ENCODE peak calls at places on chromosome 6, in eight cellular contexts. D is body of pancreas, U is lung, C is right atrium auricular region, G is tibial nerve, S is epithelial cell of esophagus, V is stomach, P is BJ. Z is an unnamed sample.

GRCh38 chr6:47727391-47727790 is 29.0 kb downstream of the ADGRF4 start:
- DNase-seq in G (no peak), C (no peak), D (no peak), S (no peak), P (no peak), V (no peak), U (no peak), Z (no peak)

GRCh38 chr6:75620387-75621304 is 19.0 kb downstream of the SENP6 start:
- DNase-seq in U (no peak), V (no peak), C (no peak), G (no peak), P (no peak), D (no peak), S (no peak), Z (no peak)

GRCh38 chr6:165417298-165417865 is 108.0 kb upstream of the C6orf118 start:
- DNase-seq in C (no peak), U (no peak), D (no peak), G (no peak), V (no peak), S (no peak), P (no peak), Z (no peak)

GRCh38 chr6:128899651-128900050 is 16.7 kb downstream of the LAMA2 start:
- DNase-seq in D (no peak), P (no peak), S (no peak), G (no peak), V (no peak), U (no peak), C (no peak), Z (peak; percentile 19)

GRCh38 chr6:12258591-12258990 is 31.6 kb upstream of the EDN1 start:
- DNase-seq in C (no peak), S (no peak), V (no peak), U (no peak), D (no peak), P (no peak), G (no peak), Z (no peak)

GRCh38 chr6:90478278-90478677 is 108.6 kb downstream of the MAP3K7 start:
- DNase-seq in U (no peak), V (no peak), P (no peak), C (no peak), S (no peak), G (no peak), D (no peak), Z (no peak)

GRCh38 chr6:80338201-80338836 is 231.8 kb downstream of the BCKDHB start:
- DNase-seq in V (peak; percentile 47), U (peak; percentile 38), P (no peak), G (peak; percentile 29), D (peak; percentile 77), C (no peak), S (peak; percentile 70), Z (no peak)

GRCh38 chr6:169254456-169255316 is 1.0 kb upstream of the THBS2 start:
- DNase-seq in G (no peak), S (no peak), C (no peak), V (no peak), U (no peak), D (no peak), P (no peak), Z (no peak)

GRCh38 chr6:86683132-86683908 is 254.0 kb upstream of the HTR1E start:
- DNase-seq in P (no peak), D (no peak), V (no peak), S (no peak), U (no peak), G (no peak), C (no peak), Z (no peak)

GRCh38 chr6:135640449-135641111 is 143.0 kb upstream of the AHI1 start:
- DNase-seq in G (no peak), V (no peak), P (no peak), D (no peak), U (no peak), S (no peak), C (no peak), Z (no peak)

GRCh38 chr6:73538116-73538779 is 17.4 kb upstream of the EEF1A1 start:
- DNase-seq in C (no peak), G (no peak), S (no peak), U (no peak), P (no peak), V (no peak), D (no peak), Z (no peak)

DNA sequence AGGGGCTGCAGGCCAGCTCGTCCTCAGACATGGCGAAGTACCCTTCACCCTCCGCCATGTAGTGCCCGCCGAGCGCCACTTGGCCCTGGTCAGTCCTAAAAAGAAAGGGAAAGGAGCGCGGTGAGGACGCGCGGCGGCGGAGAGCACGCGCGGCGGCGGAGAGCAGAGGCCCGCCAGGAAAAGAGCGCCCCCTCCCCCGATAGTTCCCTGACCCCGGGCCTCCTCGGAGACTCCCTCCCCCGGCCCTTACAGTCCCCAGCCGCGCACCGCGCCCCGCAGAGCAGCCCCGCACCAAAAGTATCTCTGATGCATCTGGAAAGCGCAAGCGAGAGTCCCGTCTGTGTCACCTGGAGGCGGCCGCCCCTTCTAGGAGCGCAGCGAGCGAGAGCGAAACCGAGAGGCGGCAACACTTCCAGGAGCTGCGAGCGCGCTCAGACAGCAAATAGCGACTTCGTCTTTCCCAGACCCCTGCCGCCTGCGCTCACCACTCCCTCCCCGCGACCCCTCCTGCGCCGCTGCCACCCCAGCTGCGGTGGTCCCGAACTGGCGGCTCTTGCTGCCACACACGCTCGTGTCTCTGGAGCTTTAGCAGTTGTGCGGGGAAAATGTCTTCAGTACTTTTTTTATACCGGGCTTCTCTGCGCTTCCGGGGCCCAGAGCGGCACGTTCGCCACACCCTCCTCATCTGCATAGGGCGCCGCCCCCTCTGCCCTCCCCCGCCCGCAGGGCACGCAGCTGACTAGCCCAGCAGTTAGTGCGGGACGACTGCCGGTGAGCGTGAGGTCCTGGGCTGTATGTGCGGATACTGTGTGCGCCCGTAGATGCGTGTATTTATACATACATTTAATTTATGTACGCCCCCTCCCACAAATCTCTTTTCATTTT is at the start of gene TENT5A:
- DNase-seq in G (peak; percentile 93), D (peak; percentile 96), V (peak; percentile 94), U (peak; percentile 93), C (peak; percentile 95), S (peak; percentile 97), P (peak; percentile 67), Z (peak; percentile 59)
- TF ChIP-seq CTCF in G (no peak), D (no peak), V (no peak), U (no peak), C (peak; percentile 51), S (no peak), P (peak; percentile 20), Z (peak; percentile 12)

GRCh38 chr6:100904316-100904715 is 23.2 kb upstream of the ASCC3 start:
- DNase-seq in P (no peak), D (no peak), V (no peak), C (no peak), G (no peak), U (no peak), S (no peak), Z (no peak)

GRCh38 chr6:100899202-100899601 is 18.1 kb upstream of the ASCC3 start:
- DNase-seq in C (no peak), U (no peak), V (no peak), S (no peak), G (no peak), D (no peak), P (no peak), Z (no peak)

GRCh38 chr6:100905067-100905466 is 23.9 kb upstream of the ASCC3 start:
- DNase-seq in D (no peak), C (no peak), V (no peak), G (no peak), P (no peak), S (no peak), U (no peak), Z (no peak)

GRCh38 chr6:100897671-100898070 is 16.5 kb upstream of the ASCC3 start:
- DNase-seq in S (no peak), D (no peak), U (no peak), C (no peak), P (no peak), G (no peak), V (no peak), Z (no peak)

DNA sequence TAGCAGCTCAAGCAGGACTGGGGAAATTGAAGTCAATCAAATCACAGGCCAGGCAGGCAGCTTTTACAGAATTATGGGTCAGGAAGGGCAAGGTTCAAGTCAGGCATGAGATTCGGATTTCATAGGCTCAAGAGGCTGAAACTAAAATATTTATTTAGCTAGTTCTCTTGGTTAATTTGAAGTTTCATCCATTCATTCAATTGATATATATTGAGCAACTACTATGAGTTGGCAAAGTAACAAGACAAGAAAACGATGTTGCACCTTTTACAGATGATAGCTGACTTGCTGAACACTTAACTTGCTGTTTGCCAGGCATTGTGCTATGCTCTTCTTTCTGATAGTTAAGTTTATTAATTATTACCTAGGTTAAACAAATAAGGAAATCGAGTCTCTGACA is 20.5 kb upstream of the ASCC3 start:
- DNase-seq in D (no peak), U (no peak), C (no peak), V (no peak), G (no peak), S (no peak), P (no peak), Z (no peak)
- H3K4me3 ChIP-seq in D (no peak overlapping the region), U (no peak overlapping the region), C (no peak overlapping the region), V (no peak overlapping the region), G (no peak overlapping the region), S (no peak overlapping the region), P (no peak overlapping the region), Z (no peak overlapping the region)

GRCh38 chr6:144767066-144767465 is 481.9 kb downstream of the UTRN start:
- DNase-seq in S (no peak), D (no peak), P (no peak), V (no peak), G (no peak), C (no peak), U (no peak), Z (no peak)
- TF ChIP-seq CTCF in S (no peak), D (no peak), P (no peak), V (no peak), G (no peak), C (no peak), U (no peak), Z (no peak)

GRCh38 chr6:18388942-18389341 is 1.8 kb downstream of the RNF144B start:
- DNase-seq in G (no peak), U (no peak), C (no peak), V (no peak), P (peak; percentile 50), S (peak; percentile 62), D (peak; percentile 24), Z (peak; percentile 62)

GRCh38 chr6:18386302-18386976 is 711 bp upstream of the RNF144B start:
- DNase-seq in S (peak; percentile 41), P (no peak), G (peak; percentile 15), C (no peak), U (peak; percentile 65), D (peak; percentile 44), V (peak; percentile 70), Z (no peak)

GRCh38 chr6:18387061-18387721 is at the start of gene RNF144B:
- DNase-seq in D (peak; percentile 94), P (no peak), S (peak; percentile 96), V (peak; percentile 92), U (peak; percentile 91), G (peak; percentile 55), C (peak; percentile 84), Z (no peak)

GRCh38 chr6:18389479-18389878 is 2.3 kb downstream of the RNF144B start:
- DNase-seq in P (no peak), G (no peak), D (peak; percentile 21), V (no peak), U (no peak), C (no peak), S (no peak), Z (no peak)

DNA sequence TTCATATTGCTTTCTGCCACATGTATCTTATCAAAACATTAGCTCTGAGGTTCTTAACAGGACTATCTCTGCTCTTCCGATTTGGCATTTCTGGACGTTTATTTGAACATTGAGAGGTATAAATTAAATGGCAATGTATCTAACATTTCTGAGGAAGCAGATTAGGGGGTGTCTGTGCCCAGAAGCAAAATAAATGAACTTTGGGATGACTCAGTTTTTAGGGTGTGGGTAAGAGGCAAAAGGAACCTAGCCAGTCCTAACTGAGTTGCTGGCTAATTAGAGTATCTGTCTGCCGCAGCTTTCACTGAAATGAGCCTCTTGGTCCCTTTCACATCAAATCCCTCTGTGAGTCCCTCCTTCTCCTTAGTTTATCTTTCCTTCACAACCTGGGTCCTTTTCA is 1.1 kb downstream of the RNF144B start:
- DNase-seq in S (peak; percentile 61), D (no peak), U (no peak), P (no peak), V (no peak), C (no peak), G (no peak), Z (no peak)
- H3K4me3 ChIP-seq in S (peak overlapping the region; percentile 88), D (peak overlapping the region; percentile 34), U (peak overlapping the region; percentile 48), P (peak overlapping the region; percentile 65), V (peak overlapping the region; percentile 48), C (peak overlapping the region; percentile 62), G (peak overlapping the region; percentile 2), Z (peak overlapping the region; percentile 77)

Z was measured in AG04449.